ENCODE peak calls at places on chromosomes 7 and 10, in four cellular contexts. Z is SK-N-SH, P is GM12878, I is K562. B is an unnamed sample.

GRCh38 chr10:117537436-117537903 is 5.1 kb upstream of the EMX2 start:
- DNase-seq in P (no peak), Z (peak), I (peak), B (peak)

GRCh38 chr10:22681783-22682183 is 32.6 kb downstream of the PIP4K2A start:
- DNase-seq in Z (no peak), I (no peak), P (no peak), B (no peak)

GRCh38 chr7:27434729-27435400 is 192.3 kb downstream of the EVX1 start:
- DNase-seq in P (no peak), I (no peak), Z (no peak), B (no peak)

GRCh38 chr10:35042783-35043182 is 47.4 kb downstream of the CUL2 start:
- DNase-seq in Z (no peak), I (peak), P (no peak), B (no peak)

GRCh38 chr7:14747701-14748100 is 154.8 kb downstream of the DGKB start:
- DNase-seq in I (no peak), P (no peak), Z (no peak), B (no peak)

GRCh38 chr7:75980126-75980864 is 14.1 kb downstream of the TMEM120A start:
- DNase-seq in P (no peak), Z (peak), I (no peak), B (no peak)

GRCh38 chr7:76343294-76343930 is 15.4 kb downstream of the YWHAG start:
- DNase-seq in P (no peak), Z (no peak), I (no peak), B (no peak)

GRCh38 chr7:136865777-136866176 is 2.7 kb upstream of the CHRM2 start:
- DNase-seq in P (no peak), I (no peak), Z (no peak), B (no peak)

GRCh38 chr10:8180756-8181155 is 126.3 kb downstream of the GATA3 start:
- DNase-seq in P (no peak), I (no peak), Z (peak), B (no peak)

GRCh38 chr10:125629758-125630376 is 53.1 kb downstream of the TEX36 start:
- DNase-seq in I (peak), Z (peak), P (no peak), B (no peak)

GRCh38 chr7:28130277-28130676 is 50.3 kb downstream of the JAZF1 start:
- DNase-seq in I (no peak), P (no peak), Z (no peak), B (no peak)

GRCh38 chr10:124743188-124744046 is 761 bp downstream of the FAM53B start:
- DNase-seq in Z (peak), P (no peak), I (peak), B (peak)

GRCh38 chr7:113880467-113881040 is 38.3 kb downstream of the PPP1R3A start:
- DNase-seq in I (no peak), Z (no peak), P (no peak), B (no peak)

GRCh38 chr7:36855330-36855729 is 131.0 kb upstream of the AOAH start:
- DNase-seq in P (no peak), Z (no peak), I (no peak), B (no peak)
- TF ChIP-seq USF1 in P (no peak), Z (no peak), I (no peak), B (no peak)

GRCh38 chr10:114166053-114166452 is 8.0 kb downstream of the CCDC186 start:
- DNase-seq in P (no peak), I (no peak), Z (no peak), B (no peak)
- TF ChIP-seq USF1 in P (no peak), I (no peak), Z (no peak), B (no peak)

GRCh38 chr7:83579740-83580139 is 69.2 kb downstream of the SEMA3E start:
- DNase-seq in Z (no peak), I (no peak), P (no peak), B (no peak)

DNA sequence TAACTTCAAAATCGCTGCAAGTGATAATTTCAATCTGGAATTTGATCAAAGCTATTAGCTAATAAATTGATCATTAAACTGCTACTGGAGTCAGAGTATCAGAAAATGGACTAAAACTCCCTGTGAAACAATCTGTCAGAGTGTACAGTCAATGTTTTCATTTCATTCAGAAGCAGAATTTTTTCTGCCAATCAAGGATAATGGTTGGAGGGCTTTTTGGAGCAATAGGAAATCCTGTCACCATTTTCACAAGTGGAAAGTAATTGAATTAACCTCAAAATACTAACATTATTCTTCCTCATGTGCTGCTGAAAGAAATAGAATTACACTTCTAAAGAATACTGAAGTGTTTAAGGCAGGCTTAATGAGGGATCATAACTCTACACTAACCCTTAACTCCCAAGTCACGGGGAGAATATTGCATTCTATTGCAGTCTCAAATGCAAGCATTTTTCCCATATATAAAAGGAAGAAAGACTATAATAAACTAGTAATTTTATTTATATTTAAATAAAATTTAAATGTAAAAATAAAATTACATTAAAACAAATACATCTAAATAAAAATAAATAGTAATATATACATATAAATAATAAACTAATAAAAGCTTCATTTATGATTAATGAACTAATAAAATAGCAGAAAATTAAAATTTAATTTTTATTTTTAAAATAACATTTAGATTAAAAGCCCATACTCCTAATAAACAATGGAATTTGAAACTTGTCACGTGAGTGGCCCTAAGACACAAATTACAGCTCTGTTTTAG is 67.1 kb downstream of the SEMA3E start:
- DNase-seq in Z (no peak), P (no peak), I (no peak), B (no peak)
- TF ChIP-seq USF1 in Z (no peak), P (no peak), I (no peak), B (no peak)

GRCh38 chr7:106138776-106139175 is 26.7 kb upstream of the SYPL1 start:
- DNase-seq in I (no peak), P (no peak), Z (no peak), B (no peak)
- TF ChIP-seq USF1 in I (no peak), P (no peak), Z (no peak), B (no peak)

GRCh38 chr7:1741751-1742554 is 71.9 kb downstream of the ELFN1 start:
- DNase-seq in Z (peak), P (no peak), I (peak), B (no peak)
- TF ChIP-seq USF1 in Z (no peak), P (no peak), I (no peak), B (no peak)

B was measured in WTC11.